ENCODE peak calls at places on chromosomes 1 and 21, in six cellular contexts. P, W, F, R, D and I are unnamed samples.

GRCh38 chr1:52632732-52633290 is at the start of gene SHISAL2A:
- DNase-seq in P (no peak), F (no peak), R (peak), D (no peak), W (no peak), I (no peak)

GRCh38 chr1:222105393-222105737 is 363.5 kb upstream of the DUSP10 start:
- DNase-seq in R (no peak), P (peak), F (no peak), D (no peak), W (peak), I (no peak)

GRCh38 chr1:109823543-109824348 is 60.0 kb upstream of the EPS8L3 start:
- DNase-seq in W (peak), R (no peak), P (peak), D (no peak), F (peak), I (no peak)

GRCh38 chr1:56068908-56069307 is 510.5 kb downstream of the PLPP3 start:
- DNase-seq in D (no peak), F (no peak), P (no peak), W (no peak), R (no peak), I (peak)

GRCh38 chr21:42644223-42645208 is 8.9 kb upstream of the PDE9A start:
- DNase-seq in R (no peak), F (no peak), D (no peak), P (no peak), W (no peak), I (peak)

GRCh38 chr21:15289896-15290841 is 225.4 kb upstream of the NRIP1 start:
- DNase-seq in P (no peak), F (peak), R (peak), D (no peak), W (peak), I (no peak)

GRCh38 chr1:156214024-156214748 is 1.4 kb downstream of the PMF1 start:
- DNase-seq in W (peak), P (no peak), F (peak), D (no peak), R (no peak), I (peak)

GRCh38 chr1:228337711-228338520 is 68.7 kb downstream of the TRIM11 start:
- DNase-seq in D (no peak), W (no peak), R (no peak), F (no peak), P (no peak), I (no peak)

GRCh38 chr1:180534199-180534598 is 24.6 kb upstream of the OVAAL start:
- DNase-seq in R (peak), P (no peak), F (no peak), W (no peak), D (no peak), I (no peak)

GRCh38 chr1:178434360-178434759 is 62.4 kb downstream of the CLEC20A start:
- DNase-seq in D (no peak), W (no peak), F (no peak), R (no peak), P (no peak), I (peak)

GRCh38 chr1:19000065-19000464 is 43.6 kb upstream of the IFFO2 start:
- DNase-seq in W (peak), R (no peak), D (no peak), P (no peak), F (no peak), I (no peak)

GRCh38 chr1:145751491-145752021 is 32.3 kb downstream of the CD160 start:
- DNase-seq in D (no peak), P (no peak), F (no peak), R (no peak), W (no peak), I (peak)

GRCh38 chr1:222754386-222755139 is 17.6 kb downstream of the FAM177B start:
- DNase-seq in D (no peak), R (no peak), P (no peak), W (no peak), F (no peak), I (peak)

GRCh38 chr21:43921602-43921978 is 56.6 kb downstream of the AGPAT3 start:
- DNase-seq in R (no peak), D (peak), P (no peak), W (peak), F (no peak), I (no peak)

GRCh38 chr21:45034556-45035476 is 39.6 kb upstream of the ADARB1 start:
- DNase-seq in D (no peak), F (no peak), W (no peak), R (no peak), P (no peak), I (no peak)

GRCh38 chr1:31453384-31454079 is 40.5 kb downstream of the SERINC2 start:
- DNase-seq in F (no peak), R (no peak), D (no peak), P (no peak), W (no peak), I (no peak)

GRCh38 chr1:73998348-73998959 is 199.5 kb downstream of the LRRIQ3 start:
- DNase-seq in P (peak), D (peak), R (peak), W (peak), F (no peak), I (peak)

GRCh38 chr1:27031235-27032118 is 18.8 kb upstream of the TENT5B start:
- DNase-seq in W (no peak), R (peak), P (no peak), D (no peak), F (no peak), I (peak)

GRCh38 chr1:54421101-54421504 is 14.9 kb upstream of the SSBP3 start:
- DNase-seq in P (no peak), W (no peak), R (no peak), D (no peak), F (no peak), I (no peak)

GRCh38 chr1:214471458-214471857 is 79.9 kb downstream of the PTPN14 start:
- DNase-seq in W (no peak), P (no peak), D (no peak), F (no peak), R (no peak), I (no peak)

GRCh38 chr1:28512058-28512611 is 6.3 kb downstream of the RCC1 start:
- DNase-seq in F (no peak), D (no peak), R (no peak), W (no peak), P (no peak), I (peak)

GRCh38 chr21:45128613-45129226 is 54.3 kb downstream of the ADARB1 start:
- DNase-seq in W (peak), F (no peak), D (no peak), P (peak), R (peak), I (peak)

GRCh38 chr1:199282910-199283309 is 644.1 kb downstream of the PTPRC start:
- DNase-seq in R (no peak), D (no peak), P (no peak), W (no peak), F (no peak), I (peak)

GRCh38 chr21:35273331-35273730 is 224.2 kb upstream of the RUNX1 start:
- DNase-seq in P (no peak), D (no peak), R (no peak), F (no peak), W (no peak), I (no peak)

GRCh38 chr1:47188901-47189785 is 693 bp downstream of the PDZK1IP1 start:
- DNase-seq in W (no peak), D (no peak), F (no peak), R (no peak), P (no peak), I (no peak)

GRCh38 chr1:48469616-48470500 is 2.1 kb downstream of the SPATA6 start:
- DNase-seq in D (no peak), W (no peak), R (no peak), P (no peak), F (no peak), I (peak)

GRCh38 chr1:41802532-41803501 is 115.9 kb downstream of the HIVEP3 start:
- DNase-seq in R (no peak), F (no peak), W (no peak), D (peak), P (no peak), I (no peak)

GRCh38 chr1:214423045-214423444 is 128.4 kb downstream of the PTPN14 start:
- DNase-seq in R (no peak), D (no peak), W (no peak), P (no peak), F (no peak), I (no peak)

GRCh38 chr1:175499595-175500367 is 243.6 kb downstream of the TNR start:
- DNase-seq in W (no peak), P (no peak), D (no peak), F (no peak), R (no peak), I (no peak)

GRCh38 chr21:33360281-33360680 is 35.5 kb downstream of the IFNAR1 start:
- DNase-seq in R (no peak), P (no peak), D (no peak), W (no peak), F (no peak), I (peak)

GRCh38 chr1:117860906-117861610 is 68.4 kb downstream of the GDAP2 start:
- DNase-seq in D (no peak), W (no peak), F (no peak), P (no peak), R (no peak), I (peak)

GRCh38 chr1:9538669-9539164 is 548 bp upstream of the SLC25A33 start:
- DNase-seq in F (no peak), W (no peak), D (no peak), R (no peak), P (no peak), I (no peak)

GRCh38 chr1:9537863-9538668 is 1.2 kb upstream of the SLC25A33 start:
- DNase-seq in R (no peak), W (peak), D (no peak), F (no peak), P (no peak), I (no peak)

GRCh38 chr1:9542425-9542824 is 3.2 kb downstream of the SLC25A33 start:
- DNase-seq in D (no peak), F (no peak), W (peak), R (no peak), P (no peak), I (peak)

GRCh38 chr1:9539165-9539828 is at the start of gene SLC25A33:
- DNase-seq in F (peak), P (peak), D (peak), R (peak), W (peak), I (peak)

DNA sequence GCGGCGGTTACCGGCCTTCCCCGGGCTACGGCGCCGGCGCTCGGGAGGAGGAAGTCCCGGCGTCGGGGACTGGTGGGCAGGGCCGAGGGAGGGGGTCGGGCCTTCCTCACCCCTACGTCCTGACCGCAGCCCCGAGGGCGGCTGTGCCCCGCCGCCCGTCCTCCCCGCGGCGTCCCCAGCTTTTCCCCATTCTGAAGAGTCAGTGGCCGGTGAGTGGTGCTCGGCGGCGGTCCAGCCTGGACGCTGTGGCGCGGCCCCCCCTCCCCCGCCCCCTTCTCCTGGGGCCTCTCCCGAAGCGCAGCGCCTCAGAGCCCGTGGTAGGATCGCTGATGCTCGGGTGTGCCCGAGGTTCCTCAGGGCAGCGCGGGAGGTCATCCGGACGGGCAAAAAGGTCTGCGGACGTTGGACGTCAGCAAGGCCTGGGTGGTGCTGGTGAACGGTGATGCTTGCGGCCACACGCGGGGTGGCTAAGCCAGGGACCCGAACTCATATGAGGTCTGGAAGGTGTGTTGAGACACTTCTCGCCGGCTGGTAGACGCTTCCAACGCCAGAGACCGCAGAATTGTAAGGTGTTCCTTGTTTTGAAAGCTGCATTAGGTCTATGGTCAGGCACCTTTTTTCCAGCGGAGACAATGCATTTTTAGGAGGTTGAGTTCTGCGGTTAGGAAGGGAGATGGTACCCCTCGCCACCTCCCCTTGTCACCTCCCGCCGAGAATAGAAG is 725 bp downstream of the SLC25A33 start:
- DNase-seq in D (no peak), W (no peak), R (peak), P (peak), F (peak), I (peak)
- TF ChIP-seq SMC3 in D (no peak), W (no peak), R (no peak), P (no peak), F (no peak), I (no peak)

GRCh38 chr21:39196310-39196709 is 13.1 kb upstream of the PSMG1 start:
- DNase-seq in F (no peak), D (no peak), W (no peak), P (no peak), R (no peak), I (no peak)

GRCh38 chr21:39196838-39197237 is 13.6 kb upstream of the PSMG1 start:
- DNase-seq in R (no peak), D (no peak), P (no peak), W (no peak), F (no peak), I (no peak)

GRCh38 chr21:39193380-39193779 is 10.1 kb upstream of the PSMG1 start:
- DNase-seq in R (no peak), F (no peak), W (no peak), D (no peak), P (no peak), I (no peak)

GRCh38 chr21:39197448-39197847 is 14.2 kb upstream of the PSMG1 start:
- DNase-seq in D (no peak), W (no peak), P (no peak), R (no peak), F (no peak), I (no peak)
- H3K4me3 ChIP-seq in D (no peak), W (no peak), P (no peak), R (no peak), F (no peak), I (no peak)

DNA sequence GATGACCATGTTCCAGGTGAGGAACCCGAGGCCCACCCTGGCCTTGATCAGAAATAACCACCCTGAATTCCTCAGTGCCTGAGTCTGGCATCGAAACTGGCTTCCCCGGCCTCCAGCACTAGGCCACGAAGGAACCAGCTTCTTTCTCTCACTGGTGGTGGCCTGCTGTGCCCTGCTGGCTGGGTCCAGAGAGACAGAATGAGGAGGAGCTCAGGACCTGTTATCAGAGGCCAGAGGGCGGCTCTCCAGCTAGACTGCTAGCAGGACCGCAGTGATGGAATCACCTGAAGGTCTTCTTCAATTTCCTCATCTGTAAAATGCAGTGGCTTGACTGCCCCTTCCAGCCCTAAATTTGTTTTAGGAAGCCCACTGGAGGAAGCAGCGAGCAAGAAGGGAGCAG is 20.5 kb downstream of the ROR1 start:
- DNase-seq in D (no peak), P (no peak), F (no peak), W (no peak), R (no peak), I (no peak)
- H3K4me2 ChIP-seq in D (no peak), P (no peak), F (no peak), W (no peak), R (no peak), I (no peak)

GRCh38 chr1:184910005-184910404 is 64.3 kb downstream of the NIBAN1 start:
- DNase-seq in D (no peak), R (no peak), F (no peak), P (no peak), W (no peak), I (no peak)

GRCh38 chr1:184906771-184907170 is 67.5 kb downstream of the NIBAN1 start:
- DNase-seq in R (no peak), D (no peak), F (no peak), P (no peak), W (no peak), I (peak)

GRCh38 chr1:184903111-184903692 is 71.1 kb downstream of the NIBAN1 start:
- DNase-seq in W (no peak), F (no peak), P (no peak), R (no peak), D (no peak), I (no peak)

GRCh38 chr1:184910596-184910995 is 63.7 kb downstream of the NIBAN1 start:
- DNase-seq in P (no peak), F (no peak), W (no peak), R (no peak), D (no peak), I (peak)

DNA sequence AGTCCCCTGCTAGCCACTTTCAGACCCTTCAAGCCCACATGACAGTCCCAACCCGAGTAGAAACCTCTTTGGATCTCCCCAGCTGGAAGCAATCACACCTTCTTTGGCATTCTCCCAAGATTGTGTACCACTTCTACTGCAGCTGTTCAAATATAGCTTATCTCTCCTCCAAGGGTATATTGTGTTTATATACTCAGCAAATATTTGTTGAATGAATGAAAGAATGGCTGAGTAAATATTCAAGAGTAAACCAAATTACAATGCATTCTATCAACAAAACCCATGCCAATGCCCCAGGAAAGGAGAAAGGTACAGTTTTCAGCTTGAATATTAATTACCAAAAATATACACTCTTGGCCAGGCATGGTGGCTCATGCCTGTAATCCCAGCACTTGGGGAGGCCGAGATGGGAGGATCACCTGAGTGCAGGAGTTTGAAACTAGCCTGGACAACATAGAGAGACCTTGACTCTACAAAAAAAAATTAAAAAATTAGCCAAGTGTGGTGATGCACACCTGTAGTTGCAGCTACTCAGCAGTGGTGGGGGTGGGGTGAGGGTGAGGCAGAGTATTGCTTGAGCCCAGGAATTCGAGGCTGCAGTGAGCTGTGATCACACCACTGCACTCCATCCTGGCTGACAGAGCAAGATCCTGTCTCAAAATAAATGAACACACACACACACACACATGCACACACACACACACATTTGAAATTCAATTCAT is 68.5 kb downstream of the NIBAN1 start:
- DNase-seq in D (no peak), W (peak), F (no peak), P (no peak), R (no peak), I (no peak)
- TF ChIP-seq SMC3 in D (no peak), W (no peak), F (no peak), P (no peak), R (no peak), I (no peak)